ENCODE peak calls at places on chromosomes 5 and 9, in five cellular contexts. Z is BE2C, Y is HFF-Myc, A is WTC11, V is HFFc6. S is an unnamed sample.
A peak's percentile ranks its signal among the peaks of the same experiment; 100 is the strongest.

GRCh38 chr9:122816163-122816867 is 12.1 kb downstream of the PDCL start:
- DNase-seq in V (no peak), Y (no peak), A (no peak), Z (peak; percentile 26), S (no peak)

GRCh38 chr5:98769006-98769255 is 4.5 kb upstream of the RGMB start:
- DNase-seq in V (no peak), A (peak; percentile 75), Y (no peak), Z (no peak), S (peak; percentile 86)

GRCh38 chr9:126619336-126619919 is 5.7 kb downstream of the LMX1B start:
- DNase-seq in Y (no peak), V (no peak), Z (no peak), A (no peak), S (peak; percentile 27)

GRCh38 chr5:21847300-21847699 is 1005.8 kb downstream of the CDH12 start:
- DNase-seq in A (no peak), Z (no peak), Y (no peak), V (no peak), S (no peak)

GRCh38 chr9:137731216-137731946 is 112.6 kb downstream of the EHMT1 start:
- DNase-seq in Y (no peak), V (no peak), Z (no peak), A (no peak), S (no peak)

GRCh38 chr5:172411423-172412111 is 42.8 kb downstream of the SH3PXD2B start:
- DNase-seq in Y (no peak), V (no peak), Z (no peak), A (no peak), S (peak; percentile 57)

GRCh38 chr9:94922098-94922607 is 195.7 kb downstream of the AOPEP start:
- DNase-seq in A (no peak), V (peak; percentile 94), Y (peak; percentile 86), Z (no peak), S (no peak)

GRCh38 chr9:89903076-89903475 is 298.3 kb downstream of the GADD45G start:
- DNase-seq in Z (no peak), A (no peak), Y (no peak), V (no peak), S (no peak)

GRCh38 chr5:180370861-180371641 is 17.9 kb upstream of the GFPT2 start:
- DNase-seq in A (no peak), Z (no peak), V (no peak), Y (no peak), S (no peak)

GRCh38 chr5:137273511-137273910 is 225.6 kb downstream of the SPOCK1 start:
- DNase-seq in Z (no peak), V (no peak), A (no peak), Y (no peak), S (no peak)

GRCh38 chr5:14581891-14582796 is 552 bp downstream of the OTULINL start:
- DNase-seq in Z (peak; percentile 78), Y (no peak), A (peak; percentile 67), V (peak; percentile 23), S (peak; percentile 68)

GRCh38 chr5:76494201-76494600 is 91.1 kb downstream of the IQGAP2 start:
- DNase-seq in Y (no peak), V (no peak), Z (no peak), A (no peak), S (no peak)

GRCh38 chr5:181188700-181189362 is 16.2 kb downstream of the TRIM7 start:
- DNase-seq in A (peak; percentile 78), V (peak; percentile 59), Y (no peak), Z (peak; percentile 72), S (peak; percentile 68)

GRCh38 chr5:126865299-126865698 is 88.4 kb downstream of the LMNB1 start:
- DNase-seq in V (peak; percentile 83), Y (no peak), Z (no peak), A (no peak), S (no peak)

GRCh38 chr5:10676224-10676623 is 84.8 kb downstream of the DAP start:
- DNase-seq in A (no peak), Y (peak; percentile 71), Z (peak; percentile 68), V (no peak), S (no peak)

GRCh38 chr5:42230839-42231238 is 192.4 kb upstream of the GHR start:
- DNase-seq in V (no peak), Y (no peak), A (no peak), Z (no peak), S (no peak)

GRCh38 chr5:111783537-111783936 is 26.5 kb upstream of the NREP start:
- DNase-seq in Z (no peak), A (no peak), Y (no peak), V (no peak), S (no peak)

GRCh38 chr5:170306381-170306790 is 8.8 kb upstream of the LCP2 start:
- DNase-seq in Y (no peak), Z (peak; percentile 68), V (no peak), A (no peak), S (peak; percentile 56)

GRCh38 chr9:101791938-101792337 is 53.5 kb upstream of the GRIN3A start:
- DNase-seq in V (no peak), A (peak; percentile 75), Z (peak; percentile 59), Y (no peak), S (peak; percentile 78)

GRCh38 chr9:91078041-91078441 is 276.4 kb downstream of the SYK start:
- DNase-seq in V (no peak), Z (no peak), Y (no peak), A (no peak), S (no peak)

GRCh38 chr5:130651440-130651839 is 513.6 kb downstream of the HINT1 start:
- DNase-seq in Z (no peak), A (peak; percentile 11), V (no peak), Y (no peak), S (no peak)

GRCh38 chr9:89278997-89279739 is 31.8 kb upstream of the CKS2 start:
- DNase-seq in Z (peak; percentile 45), A (no peak), V (peak; percentile 61), Y (peak; percentile 38), S (no peak)

GRCh38 chr5:36305571-36306326 is 4.0 kb upstream of the RANBP3L start:
- DNase-seq in V (no peak), Z (peak; percentile 56), Y (no peak), A (peak; percentile 32), S (peak; percentile 39)

GRCh38 chr5:177071671-177072385 is 14.9 kb upstream of the FGFR4 start:
- DNase-seq in A (peak; percentile 76), Z (peak; percentile 85), V (peak; percentile 83), Y (peak; percentile 85), S (peak; percentile 64)

GRCh38 chr9:744790-745456 is 96.6 kb upstream of the DMRT1 start:
- DNase-seq in V (no peak), Z (no peak), Y (no peak), A (no peak), S (peak; percentile 76)

GRCh38 chr9:33241298-33241697 is 1.3 kb downstream of the SPINK4 start:
- DNase-seq in V (no peak), Z (no peak), Y (no peak), A (no peak), S (no peak)

GRCh38 chr5:56139978-56140562 is 93.1 kb downstream of the ANKRD55 start:
- DNase-seq in Y (no peak), A (no peak), V (no peak), Z (no peak), S (no peak)

GRCh38 chr5:125668904-125669303 is 754.3 kb upstream of the GRAMD2B start:
- DNase-seq in Y (no peak), Z (no peak), V (no peak), A (no peak), S (no peak)

GRCh38 chr5:135295852-135296251 is 103.2 kb downstream of the MACROH2A1 start:
- DNase-seq in Z (no peak), Y (no peak), V (no peak), A (no peak), S (no peak)

GRCh38 chr5:79151933-79152671 is 40.5 kb downstream of the BHMT start:
- DNase-seq in Z (no peak), V (no peak), A (no peak), Y (no peak), S (no peak)

GRCh38 chr5:38923661-38924451 is 78.0 kb downstream of the OSMR start:
- DNase-seq in Y (no peak), A (no peak), Z (no peak), V (no peak), S (no peak)
- TF ChIP-seq CTCF in Y (no peak), A (no peak), Z (no peak), V (no peak), S (no peak)

GRCh38 chr5:68261174-68262021 is 45.8 kb downstream of the PIK3R1 start:
- DNase-seq in V (peak; percentile 41), Z (no peak), Y (no peak), A (no peak), S (no peak)
- TF ChIP-seq CTCF in V (peak; percentile 71), Z (peak; percentile 22), Y (no peak), A (no peak), S (no peak)

DNA sequence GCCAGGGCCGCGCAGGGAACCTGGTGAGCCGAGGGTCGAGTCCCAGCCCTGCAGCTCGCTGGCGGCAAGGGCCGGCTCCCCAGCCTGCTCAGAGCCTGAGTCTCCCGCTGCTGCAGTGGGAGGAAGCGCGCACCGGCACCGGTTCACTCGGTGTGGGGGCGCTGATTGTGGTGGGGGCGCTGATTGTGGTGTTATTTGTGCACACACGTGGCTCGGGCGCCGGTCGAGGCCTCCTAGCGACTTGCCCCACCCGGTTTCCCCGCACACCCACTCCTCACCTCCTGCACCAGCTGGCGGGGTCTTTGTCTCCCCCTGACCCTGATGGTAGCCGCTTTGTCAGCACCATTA is 266.7 kb downstream of the NSG2 start:
- DNase-seq in V (no peak), Z (no peak), A (no peak), Y (no peak), S (no peak)
- TF ChIP-seq CTCF in V (peak; percentile 3), Z (no peak), A (no peak), Y (no peak), S (peak; percentile 2)

GRCh38 chr5:6780802-6781391 is 67.7 kb downstream of the TENT4A start:
- DNase-seq in Y (no peak), A (no peak), V (no peak), Z (peak; percentile 63), S (no peak)
- TF ChIP-seq CTCF in Y (peak; percentile 68), A (peak; percentile 43), V (peak; percentile 66), Z (peak; percentile 81), S (peak; percentile 33)

GRCh38 chr5:151745071-151745705 is 13.2 kb downstream of the ATOX1 start:
- DNase-seq in A (no peak), Z (no peak), V (peak; percentile 93), Y (no peak), S (no peak)
- TF ChIP-seq CTCF in A (no peak), Z (no peak), V (no peak), Y (no peak), S (no peak)

DNA sequence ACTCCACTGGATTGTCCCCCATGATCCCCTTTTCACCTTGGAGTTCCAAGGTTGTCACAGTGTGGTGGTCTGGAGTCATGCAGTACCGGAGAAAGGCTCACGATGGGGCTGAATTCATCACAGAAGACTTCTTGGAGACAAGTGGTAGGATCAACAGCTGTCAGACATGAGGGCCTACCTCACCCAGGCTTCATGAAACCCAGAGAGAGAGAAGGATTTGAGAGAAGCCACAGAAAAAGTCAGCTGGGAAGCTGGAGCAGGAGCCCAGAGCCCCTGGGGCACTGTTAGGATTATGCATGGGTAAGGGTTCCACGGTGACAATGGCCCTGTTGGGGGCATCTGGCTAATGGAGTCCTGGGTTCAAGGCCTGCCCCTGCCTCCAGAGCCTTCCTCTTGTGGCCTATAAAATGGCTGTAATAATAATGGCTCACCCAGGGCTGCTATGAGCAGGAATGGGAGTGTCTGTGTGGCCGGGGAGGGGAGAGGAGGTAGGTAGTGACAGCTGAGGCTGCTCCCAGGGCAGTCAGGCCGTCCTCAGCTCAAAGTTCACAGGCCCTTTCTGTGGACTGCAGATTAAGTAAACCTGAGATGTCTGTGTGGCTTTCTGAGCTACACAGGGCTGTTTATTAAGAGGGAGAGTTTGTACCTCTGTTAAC is 910 bp downstream of the TRIM14 start:
- DNase-seq in V (peak; percentile 61), Z (peak; percentile 61), Y (peak; percentile 45), A (no peak), S (no peak)
- TF ChIP-seq CTCF in V (peak; percentile 61), Z (peak; percentile 78), Y (peak; percentile 36), A (no peak), S (no peak)